ENCODE peak calls at places on chromosomes 12 and 14, in nine cellular contexts. W, J, N, M, C, E, T, Y and Q are unnamed samples. For H3K27me3, the result is how much of the 10 kb centered on the place peaks cover.

GRCh38 chr12:11780521-11781101 is 131.1 kb downstream of the ETV6 start:
- DNase-seq in W (no peak), J (no peak), N (no peak), M (no peak), C (no peak), E (no peak), T (no peak), Y (no peak), Q (no peak)

GRCh38 chr12:16331998-16332397 is 15.4 kb upstream of the MGST1 start:
- DNase-seq in W (no peak), J (no peak), N (no peak), M (no peak), C (no peak), E (no peak), T (no peak), Y (peak), Q (no peak)

GRCh38 chr14:79383031-79383430 is 828.3 kb downstream of the DIO2 start:
- DNase-seq in W (no peak), J (no peak), N (no peak), M (no peak), C (no peak), E (no peak), T (no peak), Y (no peak), Q (no peak)

GRCh38 chr14:60738843-60739508 is 4.4 kb downstream of the MNAT1 start:
- DNase-seq in W (no peak), J (no peak), N (no peak), M (no peak), C (no peak), E (no peak), T (no peak), Y (no peak), Q (peak)

GRCh38 chr12:124184456-124184855 is 110.4 kb upstream of the RFLNA start:
- DNase-seq in W (no peak), J (no peak), N (no peak), M (no peak), C (no peak), E (no peak), T (peak), Y (no peak), Q (no peak)

GRCh38 chr14:33465952-33466700 is 484.7 kb downstream of the EGLN3 start:
- DNase-seq in W (no peak), J (no peak), N (no peak), M (no peak), C (no peak), E (no peak), T (no peak), Y (no peak), Q (no peak)

GRCh38 chr12:752673-753400 is 458 bp downstream of the WNK1 start:
- DNase-seq in W (peak), J (peak), N (peak), M (peak), C (peak), E (peak), T (peak), Y (peak), Q (peak)

GRCh38 chr14:82366803-82367202 is 833.1 kb upstream of the SEL1L start:
- DNase-seq in W (no peak), J (no peak), N (no peak), M (no peak), C (no peak), E (no peak), T (no peak), Y (no peak), Q (no peak)

GRCh38 chr12:109387425-109388166 is 39.9 kb downstream of the MYO1H start:
- DNase-seq in W (peak), J (no peak), N (no peak), M (no peak), C (no peak), E (no peak), T (no peak), Y (no peak), Q (no peak)

GRCh38 chr12:126389215-126389841 is 1324.1 kb downstream of the AACS start:
- DNase-seq in W (no peak), J (no peak), N (no peak), M (no peak), C (no peak), E (no peak), T (no peak), Y (no peak), Q (no peak)

GRCh38 chr14:99156026-99156425 is 116.0 kb downstream of the BCL11B start:
- DNase-seq in W (no peak), J (no peak), N (no peak), M (no peak), C (no peak), E (no peak), T (no peak), Y (no peak), Q (no peak)

GRCh38 chr14:94292872-94293577 is at the start of gene SERPINA10:
- DNase-seq in W (no peak), J (no peak), N (no peak), M (peak), C (no peak), E (no peak), T (no peak), Y (no peak), Q (no peak)

GRCh38 chr12:111767362-111768158 is 827 bp downstream of the ALDH2 start:
- DNase-seq in W (peak), J (no peak), N (no peak), M (no peak), C (no peak), E (no peak), T (peak), Y (no peak), Q (no peak)

GRCh38 chr14:101834387-101835165 is 73.1 kb downstream of the PPP2R5C start:
- DNase-seq in W (peak), J (no peak), N (no peak), M (no peak), C (no peak), E (no peak), T (peak), Y (no peak), Q (no peak)

GRCh38 chr12:93226356-93226755 is 151.4 kb upstream of the NUDT4 start:
- DNase-seq in W (peak), J (no peak), N (no peak), M (no peak), C (no peak), E (no peak), T (no peak), Y (no peak), Q (no peak)

GRCh38 chr14:104650057-104650980 is 39.1 kb upstream of the INF2 start:
- DNase-seq in W (peak), J (peak), N (peak), M (no peak), C (peak), E (peak), T (peak), Y (peak), Q (peak)

GRCh38 chr14:99807413-99808132 is 14.4 kb downstream of the EML1 start:
- DNase-seq in W (no peak), J (no peak), N (no peak), M (no peak), C (no peak), E (no peak), T (no peak), Y (no peak), Q (no peak)

DNA sequence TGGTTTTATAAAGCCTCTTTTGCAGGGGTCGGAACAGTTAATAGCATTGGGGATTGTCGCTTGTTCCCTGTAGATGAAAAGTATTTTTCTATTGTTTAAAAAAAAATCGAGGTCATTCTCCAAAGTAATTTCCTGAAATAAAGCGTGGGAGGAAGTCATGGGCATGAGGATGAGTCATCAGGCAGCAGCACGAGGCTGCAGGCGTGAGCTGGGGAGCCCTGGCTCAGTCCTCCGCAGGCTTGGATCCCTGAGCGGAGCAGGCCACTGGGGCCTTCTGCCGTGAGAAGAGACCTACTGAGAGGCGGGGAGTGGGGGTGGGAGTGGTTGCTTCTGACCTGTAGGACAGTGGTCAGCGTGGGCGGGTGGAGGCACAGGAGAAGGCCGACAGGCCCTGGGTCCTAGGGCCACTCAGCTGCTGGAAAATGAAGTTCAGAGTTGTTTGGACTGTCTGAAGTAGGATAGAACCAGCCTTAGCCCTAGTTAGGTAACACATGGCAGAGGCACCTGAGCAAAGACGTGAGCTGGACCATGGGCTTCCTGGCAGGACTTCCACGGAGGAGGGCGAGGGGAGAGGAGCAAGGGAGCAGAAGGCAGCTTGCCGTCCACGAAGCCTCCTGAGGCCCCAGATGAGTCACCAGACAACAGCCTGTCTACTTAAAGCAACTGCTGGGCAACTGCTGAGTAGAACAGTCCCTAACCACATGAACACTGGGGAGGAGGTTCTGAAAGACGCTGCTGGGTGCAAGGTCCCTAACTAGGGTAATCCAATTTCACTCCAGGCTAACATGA is 21.1 kb upstream of the LGALS3 start:
- DNase-seq in W (peak), J (peak), N (peak), M (peak), C (peak), E (no peak), T (peak), Y (peak), Q (peak)
- H3K4me3 ChIP-seq in W (no peak), J (no peak), N (no peak), M (no peak), C (no peak), E (no peak), T (no peak), Y (no peak), Q (no peak)

GRCh38 chr14:52059614-52060013 is 9.2 kb downstream of the NID2 start:
- DNase-seq in W (no peak), J (no peak), N (no peak), M (no peak), C (no peak), E (no peak), T (no peak), Y (no peak), Q (no peak)
- H3K27me3 ChIP-seq in W (under half), J (under half), N (under half), M (under half), C (under half), E (under half), T (under half), Y (under half), Q (under half)

DNA sequence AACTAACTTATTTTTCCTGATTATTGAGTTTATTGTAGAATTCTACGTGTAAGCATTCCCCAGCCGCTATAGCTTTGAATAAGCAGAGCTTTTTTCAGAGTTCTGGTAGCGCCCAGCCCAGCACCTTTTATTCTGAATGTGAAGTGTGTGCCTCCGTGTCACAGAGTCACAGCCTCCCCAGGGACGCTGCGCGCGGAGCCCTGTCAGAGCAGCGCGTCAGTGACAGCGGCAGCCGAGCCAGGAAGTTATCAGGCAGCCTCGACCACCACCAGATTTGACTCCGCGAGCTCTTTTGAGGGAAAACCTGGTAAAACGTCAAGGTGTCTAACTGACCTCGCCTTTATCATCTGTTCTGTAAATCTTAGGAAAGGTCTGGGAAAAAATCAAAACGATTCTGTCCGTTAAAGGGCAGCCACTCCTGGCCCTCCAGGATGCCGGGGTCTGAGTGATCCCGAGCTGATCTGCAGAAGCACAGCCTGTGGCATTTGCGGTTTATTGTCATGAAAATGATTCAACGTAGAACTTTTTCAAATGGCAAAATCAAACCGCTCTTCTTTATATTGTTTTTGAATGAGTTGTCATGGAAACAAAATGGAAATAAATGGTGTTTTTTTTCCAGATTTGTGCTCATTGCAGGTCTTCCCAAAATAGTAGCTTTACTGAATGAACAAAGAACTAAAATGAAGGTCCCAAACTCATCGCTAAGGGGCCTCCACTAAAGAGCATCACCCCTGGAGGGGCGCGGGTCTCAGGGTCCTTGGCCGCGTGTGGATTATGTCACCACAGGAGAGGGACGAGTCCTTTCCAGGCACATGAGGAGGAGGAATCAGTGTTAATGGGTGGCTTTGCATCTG is 43.1 kb upstream of the MMP17 start:
- DNase-seq in W (peak), J (no peak), N (no peak), M (no peak), C (no peak), E (no peak), T (no peak), Y (no peak), Q (no peak)
- H3K4me3 ChIP-seq in W (no peak), J (no peak), N (no peak), M (no peak), C (no peak), E (no peak), T (no peak), Y (no peak), Q (no peak)

GRCh38 chr14:69811227-69811867 is 14.3 kb upstream of the SLC10A1 start:
- DNase-seq in W (no peak), J (no peak), N (no peak), M (no peak), C (no peak), E (no peak), T (no peak), Y (no peak), Q (no peak)
- H3K27me3 ChIP-seq in W (under half), J (under half), N (under half), M (under half), C (under half), E (under half), T (under half), Y (under half), Q (under half)

GRCh38 chr12:113467154-113467513 is 4.5 kb downstream of the LHX5 start:
- DNase-seq in W (no peak), J (no peak), N (no peak), M (no peak), C (no peak), E (no peak), T (no peak), Y (no peak), Q (no peak)
- H3K4me3 ChIP-seq in W (peak), J (no peak), N (no peak), M (peak), C (peak), E (no peak), T (peak), Y (peak), Q (no peak)